ENCODE peak calls at places on chromosomes 6 and 20, in six cellular contexts. One of them, this sample, is unnamed.

GRCh38 chr6:164337024-164337924 is 922.8 kb downstream of the QKI start:
- DNase-seq in effector memory CD4-positive, alpha-beta T cell: no peak
- DNase-seq in AG04450: no peak
- DNase-seq in right lobe of liver: no peak
- DNase-seq in mesenchymal stem cell: no peak
- DNase-seq in A549: no peak
- DNase-seq in this sample: no peak

GRCh38 chr6:12011276-12012112 is 618 bp upstream of the HIVEP1 start:
- DNase-seq in effector memory CD4-positive, alpha-beta T cell: peak
- DNase-seq in AG04450: peak
- DNase-seq in right lobe of liver: peak
- DNase-seq in mesenchymal stem cell: peak
- DNase-seq in A549: peak
- DNase-seq in this sample: peak

GRCh38 chr6:36662827-36663256 is 15.7 kb upstream of the CDKN1A start:
- DNase-seq in effector memory CD4-positive, alpha-beta T cell: no peak
- DNase-seq in AG04450: no peak
- DNase-seq in right lobe of liver: no peak
- DNase-seq in mesenchymal stem cell: no peak
- DNase-seq in A549: no peak
- DNase-seq in this sample: no peak

GRCh38 chr6:27601668-27602254 is 128.9 kb upstream of the ZNF184 start:
- DNase-seq in effector memory CD4-positive, alpha-beta T cell: no peak
- DNase-seq in AG04450: no peak
- DNase-seq in right lobe of liver: no peak
- DNase-seq in mesenchymal stem cell: peak
- DNase-seq in A549: no peak
- DNase-seq in this sample: no peak

GRCh38 chr6:33716890-33717632 is 5.6 kb upstream of the UQCC2 start:
- DNase-seq in effector memory CD4-positive, alpha-beta T cell: no peak
- DNase-seq in AG04450: no peak
- DNase-seq in right lobe of liver: no peak
- DNase-seq in mesenchymal stem cell: no peak
- DNase-seq in A549: no peak
- DNase-seq in this sample: no peak

GRCh38 chr6:53837875-53838806 is 43.3 kb downstream of the LRRC1 start:
- DNase-seq in effector memory CD4-positive, alpha-beta T cell: no peak
- DNase-seq in AG04450: no peak
- DNase-seq in right lobe of liver: no peak
- DNase-seq in mesenchymal stem cell: peak
- DNase-seq in A549: no peak
- DNase-seq in this sample: no peak

GRCh38 chr6:110475255-110475654 is 1.2 kb downstream of the SLC22A16 start:
- DNase-seq in effector memory CD4-positive, alpha-beta T cell: no peak
- DNase-seq in AG04450: no peak
- DNase-seq in right lobe of liver: no peak
- DNase-seq in mesenchymal stem cell: no peak
- DNase-seq in A549: no peak
- DNase-seq in this sample: no peak

GRCh38 chr6:39979461-39980328 is 45.4 kb upstream of the MOCS1 start:
- DNase-seq in effector memory CD4-positive, alpha-beta T cell: no peak
- DNase-seq in AG04450: no peak
- DNase-seq in right lobe of liver: no peak
- DNase-seq in mesenchymal stem cell: no peak
- DNase-seq in A549: no peak
- DNase-seq in this sample: no peak

GRCh38 chr20:53611449-53611894 is 17.8 kb upstream of the ZNF217 start:
- DNase-seq in effector memory CD4-positive, alpha-beta T cell: no peak
- DNase-seq in AG04450: peak
- DNase-seq in right lobe of liver: no peak
- DNase-seq in mesenchymal stem cell: peak
- DNase-seq in A549: peak
- DNase-seq in this sample: peak

GRCh38 chr20:58218665-58219341 is 9.7 kb downstream of the ANKRD60 start:
- DNase-seq in effector memory CD4-positive, alpha-beta T cell: no peak
- DNase-seq in AG04450: no peak
- DNase-seq in right lobe of liver: no peak
- DNase-seq in mesenchymal stem cell: no peak
- DNase-seq in A549: no peak
- DNase-seq in this sample: no peak

GRCh38 chr20:49986049-49986448 is 3.3 kb downstream of the SNAI1 start:
- DNase-seq in effector memory CD4-positive, alpha-beta T cell: no peak
- DNase-seq in AG04450: no peak
- DNase-seq in right lobe of liver: no peak
- DNase-seq in mesenchymal stem cell: no peak
- DNase-seq in A549: no peak
- DNase-seq in this sample: no peak

GRCh38 chr20:46641424-46641823 is 9.8 kb downstream of the SLC13A3 start:
- DNase-seq in effector memory CD4-positive, alpha-beta T cell: no peak
- DNase-seq in AG04450: no peak
- DNase-seq in right lobe of liver: no peak
- DNase-seq in mesenchymal stem cell: no peak
- DNase-seq in A549: no peak
- DNase-seq in this sample: no peak

GRCh38 chr6:15244605-15245360 is 1.1 kb upstream of the JARID2 start:
- DNase-seq in effector memory CD4-positive, alpha-beta T cell: no peak
- DNase-seq in AG04450: no peak
- DNase-seq in right lobe of liver: peak
- DNase-seq in mesenchymal stem cell: peak
- DNase-seq in A549: peak
- DNase-seq in this sample: no peak

GRCh38 chr6:31476515-31477139 is 21.3 kb upstream of the MICB start:
- DNase-seq in effector memory CD4-positive, alpha-beta T cell: no peak
- DNase-seq in AG04450: no peak
- DNase-seq in right lobe of liver: no peak
- DNase-seq in mesenchymal stem cell: no peak
- DNase-seq in A549: no peak
- DNase-seq in this sample: no peak

GRCh38 chr6:4973972-4974885 is 29.6 kb downstream of the RPP40 start:
- DNase-seq in effector memory CD4-positive, alpha-beta T cell: no peak
- DNase-seq in AG04450: peak
- DNase-seq in right lobe of liver: no peak
- DNase-seq in mesenchymal stem cell: peak
- DNase-seq in A549: no peak
- DNase-seq in this sample: peak

GRCh38 chr20:37839432-37839827 is 63.5 kb upstream of the VSTM2L start:
- DNase-seq in effector memory CD4-positive, alpha-beta T cell: no peak
- DNase-seq in AG04450: no peak
- DNase-seq in right lobe of liver: no peak
- DNase-seq in mesenchymal stem cell: no peak
- DNase-seq in A549: no peak
- DNase-seq in this sample: no peak

GRCh38 chr6:76230711-76231110 is 158.2 kb upstream of the IMPG1 start:
- DNase-seq in effector memory CD4-positive, alpha-beta T cell: no peak
- DNase-seq in AG04450: no peak
- DNase-seq in right lobe of liver: no peak
- DNase-seq in mesenchymal stem cell: no peak
- DNase-seq in A549: no peak
- DNase-seq in this sample: no peak

GRCh38 chr20:46651091-46651962 is at the start of gene SLC13A3:
- DNase-seq in effector memory CD4-positive, alpha-beta T cell: no peak
- DNase-seq in AG04450: no peak
- DNase-seq in right lobe of liver: no peak
- DNase-seq in mesenchymal stem cell: no peak
- DNase-seq in A549: no peak
- DNase-seq in this sample: no peak

GRCh38 chr6:116672306-116672705 is 3.7 kb upstream of the ZUP1 start:
- DNase-seq in effector memory CD4-positive, alpha-beta T cell: no peak
- DNase-seq in AG04450: no peak
- DNase-seq in right lobe of liver: no peak
- DNase-seq in mesenchymal stem cell: no peak
- DNase-seq in A549: no peak
- DNase-seq in this sample: no peak

GRCh38 chr6:158017621-158018369 is 36.1 kb downstream of the SYNJ2 start:
- DNase-seq in effector memory CD4-positive, alpha-beta T cell: no peak
- DNase-seq in AG04450: no peak
- DNase-seq in right lobe of liver: peak
- DNase-seq in mesenchymal stem cell: no peak
- DNase-seq in A549: no peak
- DNase-seq in this sample: no peak

DNA sequence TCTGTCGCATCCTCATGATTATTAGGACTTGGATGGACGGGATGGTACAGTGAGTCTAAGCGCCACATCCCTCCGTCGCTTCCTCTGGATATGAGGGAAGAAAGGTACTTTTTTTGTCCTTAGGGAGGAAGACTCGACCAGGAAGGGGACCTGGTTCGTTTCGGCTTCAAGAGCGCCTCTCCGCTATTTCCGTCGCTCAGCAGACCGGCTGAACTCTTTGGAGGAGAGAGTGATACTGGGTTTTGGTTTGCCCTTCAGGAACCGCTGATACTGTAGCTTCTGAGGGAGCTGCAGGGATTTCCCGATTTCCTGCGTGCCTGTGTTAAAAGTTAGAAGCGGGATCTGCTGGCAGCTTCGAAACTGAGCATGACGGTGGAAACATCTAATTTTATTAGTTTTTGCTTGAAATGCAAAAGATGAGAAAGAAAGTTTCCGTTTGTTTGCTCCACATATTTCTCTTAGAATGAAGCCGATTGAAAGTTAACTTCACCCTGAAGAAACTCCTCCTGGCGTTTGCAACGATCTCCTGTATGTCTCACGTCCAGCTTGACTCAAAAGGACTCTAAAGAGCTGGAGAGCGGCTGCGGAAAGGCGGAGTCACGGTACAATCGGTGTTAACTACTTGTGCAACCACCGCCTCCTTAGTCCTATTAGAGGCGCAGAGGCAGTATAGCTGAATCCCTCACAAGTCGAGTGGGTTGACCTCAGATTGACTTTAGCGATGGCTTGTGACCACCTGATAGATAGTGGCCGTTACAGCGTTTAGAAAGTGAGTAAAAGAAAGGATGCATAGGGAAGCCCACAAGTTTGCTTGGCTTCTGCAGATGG is 129.4 kb downstream of the TRIM27 start:
- DNase-seq in effector memory CD4-positive, alpha-beta T cell: no peak
- DNase-seq in AG04450: no peak
- DNase-seq in right lobe of liver: no peak
- DNase-seq in mesenchymal stem cell: peak
- DNase-seq in A549: no peak
- DNase-seq in this sample: no peak
- H3K4me3 ChIP-seq in effector memory CD4-positive, alpha-beta T cell: no peak
- H3K4me3 ChIP-seq in AG04450: peak
- H3K4me3 ChIP-seq in right lobe of liver: no peak
- H3K4me3 ChIP-seq in mesenchymal stem cell: peak
- H3K4me3 ChIP-seq in A549: peak
- H3K4me3 ChIP-seq in this sample: peak

GRCh38 chr6:10406556-10406955 is 8.3 kb downstream of the TFAP2A start:
- DNase-seq in effector memory CD4-positive, alpha-beta T cell: no peak
- DNase-seq in AG04450: no peak
- DNase-seq in right lobe of liver: no peak
- DNase-seq in mesenchymal stem cell: no peak
- DNase-seq in A549: no peak
- DNase-seq in this sample: no peak

GRCh38 chr6:10404799-10405524 is 9.9 kb downstream of the TFAP2A start:
- DNase-seq in effector memory CD4-positive, alpha-beta T cell: no peak
- DNase-seq in AG04450: no peak
- DNase-seq in right lobe of liver: peak
- DNase-seq in mesenchymal stem cell: no peak
- DNase-seq in A549: no peak
- DNase-seq in this sample: no peak

GRCh38 chr6:10407674-10408054 is 7.2 kb downstream of the TFAP2A start:
- DNase-seq in effector memory CD4-positive, alpha-beta T cell: no peak
- DNase-seq in AG04450: no peak
- DNase-seq in right lobe of liver: no peak
- DNase-seq in mesenchymal stem cell: no peak
- DNase-seq in A549: no peak
- DNase-seq in this sample: no peak

GRCh38 chr6:10409160-10409765 is 5.6 kb downstream of the TFAP2A start:
- DNase-seq in effector memory CD4-positive, alpha-beta T cell: no peak
- DNase-seq in AG04450: no peak
- DNase-seq in right lobe of liver: no peak
- DNase-seq in mesenchymal stem cell: no peak
- DNase-seq in A549: no peak
- DNase-seq in this sample: no peak

GRCh38 chr6:10407018-10407673 is 7.7 kb downstream of the TFAP2A start:
- DNase-seq in effector memory CD4-positive, alpha-beta T cell: no peak
- DNase-seq in AG04450: no peak
- DNase-seq in right lobe of liver: no peak
- DNase-seq in mesenchymal stem cell: no peak
- DNase-seq in A549: no peak
- DNase-seq in this sample: no peak
- H3K4me3 ChIP-seq in effector memory CD4-positive, alpha-beta T cell: no peak
- H3K4me3 ChIP-seq in AG04450: no peak
- H3K4me3 ChIP-seq in right lobe of liver: no peak
- H3K4me3 ChIP-seq in mesenchymal stem cell: no peak
- H3K4me3 ChIP-seq in A549: peak
- H3K4me3 ChIP-seq in this sample: no peak

DNA sequence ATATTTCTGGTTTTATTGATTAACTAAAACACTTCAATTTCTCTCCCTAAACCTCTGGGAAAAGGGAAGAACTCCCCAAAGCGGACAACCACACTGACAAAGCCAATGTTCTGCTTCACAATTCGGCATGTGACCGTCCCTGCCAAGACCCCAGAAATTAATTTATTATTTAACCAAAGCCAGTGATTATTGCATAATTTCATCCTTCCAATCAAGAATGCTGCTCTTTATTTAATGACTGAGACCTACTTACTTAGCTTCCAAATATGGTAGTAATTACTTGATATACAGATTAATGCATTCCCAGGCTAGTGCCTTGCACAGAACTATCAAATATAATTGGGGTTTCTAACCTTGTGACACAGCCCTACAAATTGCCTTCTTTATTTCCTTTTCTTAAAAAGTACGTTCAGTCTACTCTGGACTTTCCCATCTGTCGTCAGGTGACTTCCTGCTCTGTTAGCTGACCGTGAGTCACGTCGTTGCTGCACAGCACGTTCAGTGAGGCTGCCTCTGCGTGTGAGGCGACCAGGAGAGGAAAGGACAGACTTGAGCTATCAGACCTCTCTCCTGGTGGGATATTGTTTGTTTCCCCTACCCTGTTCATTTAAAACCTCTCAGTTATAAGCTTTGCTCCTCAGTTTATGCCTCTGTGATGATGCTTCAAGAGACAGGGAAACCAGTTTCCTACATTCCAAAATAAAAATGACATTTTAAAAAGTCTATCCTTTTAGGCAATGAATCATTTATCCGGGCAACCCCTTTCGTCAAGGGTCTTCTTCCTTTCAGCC is 55.7 kb upstream of the TNFAIP3 start:
- DNase-seq in effector memory CD4-positive, alpha-beta T cell: peak
- DNase-seq in AG04450: peak
- DNase-seq in right lobe of liver: peak
- DNase-seq in mesenchymal stem cell: peak
- DNase-seq in A549: peak
- DNase-seq in this sample: peak
- H3K4me3 ChIP-seq in effector memory CD4-positive, alpha-beta T cell: no peak
- H3K4me3 ChIP-seq in AG04450: no peak
- H3K4me3 ChIP-seq in right lobe of liver: no peak
- H3K4me3 ChIP-seq in mesenchymal stem cell: no peak
- H3K4me3 ChIP-seq in A549: peak
- H3K4me3 ChIP-seq in this sample: no peak

DNA sequence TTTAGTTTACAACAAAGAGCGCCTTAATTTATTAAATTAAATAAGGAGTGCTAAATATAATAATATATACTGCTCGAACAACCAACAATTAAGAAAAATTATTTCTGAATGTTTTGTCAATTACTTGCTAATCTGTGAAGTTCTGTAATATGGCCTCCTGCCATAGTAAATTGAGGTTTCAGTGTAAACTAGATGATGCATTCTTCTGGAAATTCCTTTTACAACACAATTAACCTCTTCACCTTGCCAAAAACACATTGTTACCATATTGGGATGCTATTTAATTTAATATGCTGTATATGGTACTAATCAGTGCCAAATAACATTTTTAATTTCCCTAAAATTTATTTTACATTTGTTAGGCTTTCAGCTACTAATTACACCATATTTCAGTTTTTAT is 808.4 kb upstream of the CITED2 start:
- DNase-seq in effector memory CD4-positive, alpha-beta T cell: no peak
- DNase-seq in AG04450: no peak
- DNase-seq in right lobe of liver: no peak
- DNase-seq in mesenchymal stem cell: no peak
- DNase-seq in A549: no peak
- DNase-seq in this sample: no peak
- H3K4me3 ChIP-seq in effector memory CD4-positive, alpha-beta T cell: no peak
- H3K4me3 ChIP-seq in AG04450: no peak
- H3K4me3 ChIP-seq in right lobe of liver: no peak
- H3K4me3 ChIP-seq in mesenchymal stem cell: no peak
- H3K4me3 ChIP-seq in A549: no peak
- H3K4me3 ChIP-seq in this sample: no peak